ENCODE peak calls at places on chromosomes 1 and 21, in ten cellular contexts. M is midbrain; D is HAP-1; V is GM06990; O is stimulated activated CD4-positive, alpha-beta T cell treated with anti-CD3 and anti-CD28 coated beads, Interleukin-2, amount 100 ng/mL, for 48 hours; Q is NCI-H146; N is GM19239; I is heart left ventricle; F is hepatic stellate cell; C is mesendoderm. W is an unnamed sample.

GRCh38 chr1:184574588-184574987 is 180.1 kb downstream of the EDEM3 start:
- DNase-seq in M (peak), D (no peak), V (no peak), O (no peak), Q (peak), N (no peak), I (no peak), F (no peak), C (peak), W (no peak)

GRCh38 chr1:209199371-209199770 is 384.1 kb upstream of the CAMK1G start:
- DNase-seq in M (no peak), D (no peak), V (no peak), O (no peak), Q (no peak), N (no peak), I (no peak), F (no peak), C (no peak), W (no peak)

GRCh38 chr1:88683516-88683847 is 591 bp upstream of the PKN2 start:
- DNase-seq in M (no peak), D (no peak), V (no peak), O (peak), Q (peak), N (no peak), I (peak), F (no peak), C (no peak), W (peak)

GRCh38 chr21:26441081-26441610 is 131.9 kb downstream of the CYYR1 start:
- DNase-seq in M (no peak), D (no peak), V (no peak), O (no peak), Q (no peak), N (no peak), I (no peak), F (no peak), C (no peak), W (no peak)

GRCh38 chr1:12485231-12486172 is 132.5 kb downstream of the DHRS3 start:
- DNase-seq in M (no peak), D (no peak), V (no peak), O (no peak), Q (peak), N (no peak), I (no peak), F (no peak), C (no peak), W (peak)

GRCh38 chr1:83905315-83905907 is 93.5 kb downstream of the TTLL7 start:
- DNase-seq in M (peak), D (no peak), V (peak), O (no peak), Q (peak), N (no peak), I (no peak), F (no peak), C (no peak), W (no peak)

GRCh38 chr1:71737768-71738167 is 544.6 kb downstream of the NEGR1 start:
- DNase-seq in M (no peak), D (no peak), V (no peak), O (no peak), Q (no peak), N (no peak), I (no peak), F (no peak), C (no peak), W (no peak)

GRCh38 chr1:92882817-92883216 is 51.0 kb downstream of the RPL5 start:
- DNase-seq in M (no peak), D (no peak), V (no peak), O (no peak), Q (no peak), N (no peak), I (no peak), F (no peak), C (peak), W (peak)

GRCh38 chr1:168521391-168522000 is 22.3 kb downstream of the XCL2 start:
- DNase-seq in M (no peak), D (no peak), V (no peak), O (no peak), Q (no peak), N (no peak), I (no peak), F (no peak), C (no peak), W (no peak)

GRCh38 chr1:91819038-91819788 is 66.7 kb downstream of the TGFBR3 start:
- DNase-seq in M (no peak), D (no peak), V (no peak), O (no peak), Q (peak), N (no peak), I (no peak), F (no peak), C (no peak), W (no peak)